ENCODE peak calls at places on chromosomes 7 and 10, in six cellular contexts. E is posterior cingulate gyrus; A is hypothalamus; F is activated CD8-positive, alpha-beta memory T cell treated with anti-CD3 and anti-CD28 coated beads, Interleukin-2, amount 50 U/mL, for 4 hours; P is HT1080; K is GM13977. W is an unnamed sample.

GRCh38 chr7:18497800-18498199 is 2.3 kb downstream of the HDAC9 start:
- DNase-seq in K (no peak), A (no peak), P (no peak), F (no peak), E (no peak), W (no peak)

GRCh38 chr7:155258233-155258575 is 39.5 kb upstream of the INSIG1 start:
- DNase-seq in A (no peak), F (no peak), P (peak), E (no peak), K (no peak), W (peak)

GRCh38 chr10:110786172-110786571 is 85.6 kb upstream of the PDCD4 start:
- DNase-seq in A (no peak), F (no peak), P (no peak), E (no peak), K (no peak), W (peak)

GRCh38 chr10:122206471-122207065 is 64.5 kb upstream of the BTBD16 start:
- DNase-seq in E (no peak), P (peak), A (no peak), F (no peak), K (no peak), W (peak)

GRCh38 chr10:3136336-3136735 is 36.2 kb downstream of the PITRM1 start:
- DNase-seq in F (no peak), A (no peak), K (no peak), P (no peak), E (peak), W (no peak)

GRCh38 chr10:37812290-37812689 is 45.1 kb downstream of the ZNF248 start:
- DNase-seq in A (no peak), P (no peak), K (no peak), E (no peak), F (no peak), W (no peak)

GRCh38 chr7:483656-484364 is 35.8 kb downstream of the PDGFA start:
- DNase-seq in K (no peak), F (no peak), E (no peak), P (no peak), A (no peak), W (no peak)

GRCh38 chr7:117271566-117271965 is 51.3 kb downstream of the WNT2 start:
- DNase-seq in A (no peak), K (no peak), E (no peak), P (no peak), F (no peak), W (peak)

GRCh38 chr10:30858499-30858898 is 173.2 kb downstream of the ZNF438 start:
- DNase-seq in K (no peak), E (no peak), A (no peak), F (no peak), P (peak), W (no peak)

GRCh38 chr7:117007285-117007684 is 54.0 kb downstream of the ST7 start:
- DNase-seq in E (no peak), P (no peak), K (no peak), A (no peak), F (no peak), W (no peak)

GRCh38 chr7:101173752-101174244 is 6.3 kb downstream of the NAT16 start:
- DNase-seq in K (peak), A (no peak), E (no peak), F (peak), P (peak), W (no peak)

GRCh38 chr7:116863168-116863670 is 832 bp downstream of the CAPZA2 start:
- DNase-seq in F (no peak), K (peak), P (peak), E (no peak), A (no peak), W (peak)

GRCh38 chr10:126062132-126063032 is 166.0 kb downstream of the FANK1 start:
- DNase-seq in K (no peak), P (peak), E (peak), F (no peak), A (no peak), W (peak)

GRCh38 chr7:2886900-2887299 is 42.8 kb upstream of the GNA12 start:
- DNase-seq in F (peak), A (no peak), P (peak), E (no peak), K (peak), W (peak)

GRCh38 chr10:47164126-47164799 is 135.7 kb upstream of the GDF10 start:
- DNase-seq in K (no peak), E (no peak), F (no peak), P (peak), A (no peak), W (peak)